ENCODE peak calls at places on chromosomes 13 and 19, in four cellular contexts. X is NCI-H526, D is mammary epithelial cell, C is iris pigment epithelial cell. A is an unnamed sample.

GRCh38 chr19:6887326-6887725 is at the start of gene ADGRE1:
- DNase-seq in C (no peak), X (no peak), D (no peak), A (no peak)

GRCh38 chr13:113926951-113927660 is 46.8 kb downstream of the C13orf46 start:
- DNase-seq in X (no peak), D (no peak), C (no peak), A (no peak)

GRCh38 chr19:49391581-49392399 is 3.7 kb downstream of the KASH5 start:
- DNase-seq in D (peak), C (peak), X (peak), A (peak)

GRCh38 chr13:32443111-32443510 is 15.2 kb upstream of the N4BP2L1 start:
- DNase-seq in D (no peak), C (peak), X (peak), A (peak)

GRCh38 chr19:32233885-32234284 is 111.5 kb upstream of the ZNF507 start:
- DNase-seq in D (no peak), X (no peak), C (no peak), A (no peak)

GRCh38 chr19:12194827-12195500 is 32.1 kb downstream of the ZNF136 start:
- DNase-seq in D (peak), X (no peak), C (peak), A (peak)

GRCh38 chr19:3760871-3761361 is 576 bp downstream of the APBA3 start:
- DNase-seq in X (no peak), D (no peak), C (no peak), A (peak)

GRCh38 chr13:39484506-39485313 is 118.3 kb downstream of the LHFPL6 start:
- DNase-seq in C (peak), X (no peak), D (peak), A (no peak)

GRCh38 chr13:20939662-20940061 is 37.1 kb upstream of the XPO4 start:
- DNase-seq in C (no peak), D (no peak), X (no peak), A (peak)

GRCh38 chr13:77349365-77349764 is 22.5 kb upstream of the MYCBP2 start:
- DNase-seq in D (no peak), C (no peak), X (no peak), A (no peak)

GRCh38 chr13:84896128-84896527 is 903.1 kb downstream of the SLITRK6 start:
- DNase-seq in D (peak), X (peak), C (peak), A (peak)

GRCh38 chr19:46429999-46430398 is 1.3 kb upstream of the PNMA8C start:
- DNase-seq in D (no peak), C (no peak), X (no peak), A (no peak)

GRCh38 chr19:5870986-5871394 is 650 bp upstream of the FUT5 start:
- DNase-seq in C (no peak), X (no peak), D (no peak), A (no peak)

GRCh38 chr19:35863018-35863417 is 5.4 kb upstream of the APLP1 start:
- DNase-seq in X (no peak), D (no peak), C (no peak), A (no peak)

GRCh38 chr13:20573636-20574035 is 6.7 kb downstream of the IFT88 start:
- DNase-seq in C (no peak), X (no peak), D (no peak), A (no peak)

GRCh38 chr13:89267734-89268133 is 1596.6 kb downstream of the SLITRK5 start:
- DNase-seq in D (peak), X (no peak), C (peak), A (peak)

GRCh38 chr19:30479231-30479630 is 107.0 kb downstream of the ZNF536 start:
- DNase-seq in D (no peak), X (no peak), C (no peak), A (no peak)

GRCh38 chr19:44626067-44626624 is 12.8 kb downstream of the IGSF23 start:
- DNase-seq in D (peak), X (no peak), C (peak), A (peak)

GRCh38 chr13:23558675-23559536 is 11.3 kb upstream of the TNFRSF19 start:
- DNase-seq in C (peak), X (peak), D (peak), A (peak)

GRCh38 chr19:29667941-29668340 is 2.7 kb downstream of the PLEKHF1 start:
- DNase-seq in C (no peak), X (no peak), D (no peak), A (no peak)

GRCh38 chr13:21006141-21007005 is 55.0 kb downstream of the LATS2 start:
- DNase-seq in X (peak), C (no peak), D (no peak), A (no peak)

GRCh38 chr19:18173054-18173571 is 500 bp upstream of the IFI30 start:
- DNase-seq in C (no peak), D (no peak), X (no peak), A (no peak)

GRCh38 chr13:21909331-21909730 is 238.5 kb downstream of the FGF9 start:
- DNase-seq in C (no peak), D (peak), X (no peak), A (peak)

GRCh38 chr13:30333601-30334000 is 26.2 kb upstream of the KATNAL1 start:
- DNase-seq in D (no peak), C (no peak), X (peak), A (no peak)

GRCh38 chr19:46753420-46754155 is 7.3 kb upstream of the STRN4 start:
- DNase-seq in X (peak), D (peak), C (no peak), A (peak)

GRCh38 chr19:18021121-18021755 is 13.3 kb downstream of the ARRDC2 start:
- DNase-seq in X (no peak), C (peak), D (peak), A (peak)

GRCh38 chr19:2333027-2333806 is 4.7 kb downstream of the SPPL2B start:
- DNase-seq in C (no peak), D (no peak), X (peak), A (no peak)

GRCh38 chr19:48400018-48400742 is 6.7 kb downstream of the GRIN2D start:
- DNase-seq in C (peak), D (peak), X (peak), A (peak)

GRCh38 chr19:54521022-54521859 is 18.6 kb downstream of the LAIR2 start:
- DNase-seq in X (no peak), D (no peak), C (no peak), A (no peak)